ENCODE peak calls at places on chromosome 21, in nine cellular contexts. One of them, this sample, is unnamed.

GRCh38 chr21:45523411-45524101 is 18.7 kb downstream of the SLC19A1 start:
- DNase-seq in pancreas: no peak
- DNase-seq in IMR-90: no peak
- DNase-seq in mesenteric fat pad: peak; percentile 81
- DNase-seq in stimulated activated CD4-positive, alpha-beta T cell treated with anti-CD3 and anti-CD28 coated beads, Interleukin-4, amount 100 ng/mL, for 1 hour: no peak
- DNase-seq in brain microvascular endothelial cell: no peak
- DNase-seq in CD8-positive, alpha-beta memory T cell: no peak
- DNase-seq in activated CD8-positive, alpha-beta memory T cell treated with anti-CD3 and anti-CD28 coated beads for 48 hours: no peak
- DNase-seq in mammary epithelial cell: no peak
- DNase-seq in this sample: no peak

GRCh38 chr21:30831194-30831765 is 1.7 kb upstream of the KRTAP7-1 start:
- DNase-seq in IMR-90: no peak
- DNase-seq in activated CD8-positive, alpha-beta memory T cell treated with anti-CD3 and anti-CD28 coated beads for 48 hours: no peak
- DNase-seq in pancreas: no peak
- DNase-seq in brain microvascular endothelial cell: peak; percentile 8
- DNase-seq in mammary epithelial cell: peak; percentile 30
- DNase-seq in CD8-positive, alpha-beta memory T cell: peak; percentile 5
- DNase-seq in mesenteric fat pad: no peak
- DNase-seq in stimulated activated CD4-positive, alpha-beta T cell treated with anti-CD3 and anti-CD28 coated beads, Interleukin-4, amount 100 ng/mL, for 1 hour: peak; percentile 19
- DNase-seq in this sample: no peak

GRCh38 chr21:34550400-34550799 is 38.4 kb upstream of the KCNE1 start:
- DNase-seq in activated CD8-positive, alpha-beta memory T cell treated with anti-CD3 and anti-CD28 coated beads for 48 hours: no peak
- DNase-seq in CD8-positive, alpha-beta memory T cell: no peak
- DNase-seq in stimulated activated CD4-positive, alpha-beta T cell treated with anti-CD3 and anti-CD28 coated beads, Interleukin-4, amount 100 ng/mL, for 1 hour: no peak
- DNase-seq in mammary epithelial cell: no peak
- DNase-seq in IMR-90: no peak
- DNase-seq in brain microvascular endothelial cell: no peak
- DNase-seq in pancreas: no peak
- DNase-seq in mesenteric fat pad: no peak
- DNase-seq in this sample: no peak

GRCh38 chr21:36747815-36748381 is 49.0 kb downstream of the SIM2 start:
- DNase-seq in activated CD8-positive, alpha-beta memory T cell treated with anti-CD3 and anti-CD28 coated beads for 48 hours: peak; percentile 17
- DNase-seq in IMR-90: peak; percentile 34
- DNase-seq in mammary epithelial cell: no peak
- DNase-seq in mesenteric fat pad: no peak
- DNase-seq in pancreas: peak; percentile 67
- DNase-seq in brain microvascular endothelial cell: peak; percentile 18
- DNase-seq in stimulated activated CD4-positive, alpha-beta T cell treated with anti-CD3 and anti-CD28 coated beads, Interleukin-4, amount 100 ng/mL, for 1 hour: peak; percentile 40
- DNase-seq in CD8-positive, alpha-beta memory T cell: no peak
- DNase-seq in this sample: no peak

GRCh38 chr21:26007911-26008579 is 162.5 kb downstream of the APP start:
- DNase-seq in CD8-positive, alpha-beta memory T cell: no peak
- DNase-seq in activated CD8-positive, alpha-beta memory T cell treated with anti-CD3 and anti-CD28 coated beads for 48 hours: no peak
- DNase-seq in pancreas: no peak
- DNase-seq in stimulated activated CD4-positive, alpha-beta T cell treated with anti-CD3 and anti-CD28 coated beads, Interleukin-4, amount 100 ng/mL, for 1 hour: no peak
- DNase-seq in mesenteric fat pad: no peak
- DNase-seq in brain microvascular endothelial cell: no peak
- DNase-seq in IMR-90: peak; percentile 24
- DNase-seq in mammary epithelial cell: no peak
- DNase-seq in this sample: no peak

GRCh38 chr21:38236232-38236631 is 20.6 kb upstream of the KCNJ15 start:
- DNase-seq in CD8-positive, alpha-beta memory T cell: no peak
- DNase-seq in mesenteric fat pad: no peak
- DNase-seq in pancreas: no peak
- DNase-seq in brain microvascular endothelial cell: peak; percentile 27
- DNase-seq in mammary epithelial cell: no peak
- DNase-seq in stimulated activated CD4-positive, alpha-beta T cell treated with anti-CD3 and anti-CD28 coated beads, Interleukin-4, amount 100 ng/mL, for 1 hour: no peak
- DNase-seq in activated CD8-positive, alpha-beta memory T cell treated with anti-CD3 and anti-CD28 coated beads for 48 hours: no peak
- DNase-seq in IMR-90: no peak
- DNase-seq in this sample: no peak

GRCh38 chr21:16117851-16118592 is 388.2 kb downstream of the USP25 start:
- DNase-seq in pancreas: no peak
- DNase-seq in brain microvascular endothelial cell: peak; percentile 51
- DNase-seq in CD8-positive, alpha-beta memory T cell: no peak
- DNase-seq in stimulated activated CD4-positive, alpha-beta T cell treated with anti-CD3 and anti-CD28 coated beads, Interleukin-4, amount 100 ng/mL, for 1 hour: no peak
- DNase-seq in mammary epithelial cell: peak; percentile 1
- DNase-seq in mesenteric fat pad: no peak
- DNase-seq in activated CD8-positive, alpha-beta memory T cell treated with anti-CD3 and anti-CD28 coated beads for 48 hours: no peak
- DNase-seq in IMR-90: peak; percentile 88
- DNase-seq in this sample: no peak

GRCh38 chr21:44425307-44425894 is 29.9 kb upstream of the LRRC3 start:
- DNase-seq in mammary epithelial cell: peak; percentile 48
- DNase-seq in mesenteric fat pad: peak; percentile 88
- DNase-seq in stimulated activated CD4-positive, alpha-beta T cell treated with anti-CD3 and anti-CD28 coated beads, Interleukin-4, amount 100 ng/mL, for 1 hour: no peak
- DNase-seq in CD8-positive, alpha-beta memory T cell: no peak
- DNase-seq in IMR-90: no peak
- DNase-seq in brain microvascular endothelial cell: no peak
- DNase-seq in pancreas: no peak
- DNase-seq in activated CD8-positive, alpha-beta memory T cell treated with anti-CD3 and anti-CD28 coated beads for 48 hours: no peak
- DNase-seq in this sample: no peak

GRCh38 chr21:29237110-29238051 is 61.3 kb upstream of the BACH1 start:
- DNase-seq in mammary epithelial cell: no peak
- DNase-seq in stimulated activated CD4-positive, alpha-beta T cell treated with anti-CD3 and anti-CD28 coated beads, Interleukin-4, amount 100 ng/mL, for 1 hour: no peak
- DNase-seq in pancreas: no peak
- DNase-seq in CD8-positive, alpha-beta memory T cell: no peak
- DNase-seq in IMR-90: no peak
- DNase-seq in brain microvascular endothelial cell: no peak
- DNase-seq in activated CD8-positive, alpha-beta memory T cell treated with anti-CD3 and anti-CD28 coated beads for 48 hours: no peak
- DNase-seq in mesenteric fat pad: no peak
- DNase-seq in this sample: no peak

GRCh38 chr21:39647476-39647875 is 34.7 kb downstream of the B3GALT5 start:
- DNase-seq in mammary epithelial cell: no peak
- DNase-seq in pancreas: no peak
- DNase-seq in CD8-positive, alpha-beta memory T cell: no peak
- DNase-seq in IMR-90: peak; percentile 63
- DNase-seq in brain microvascular endothelial cell: peak; percentile 54
- DNase-seq in stimulated activated CD4-positive, alpha-beta T cell treated with anti-CD3 and anti-CD28 coated beads, Interleukin-4, amount 100 ng/mL, for 1 hour: no peak
- DNase-seq in activated CD8-positive, alpha-beta memory T cell treated with anti-CD3 and anti-CD28 coated beads for 48 hours: no peak
- DNase-seq in mesenteric fat pad: no peak
- DNase-seq in this sample: no peak

GRCh38 chr21:37087188-37087587 is 14.1 kb downstream of the TTC3 start:
- DNase-seq in mesenteric fat pad: no peak
- DNase-seq in pancreas: no peak
- DNase-seq in stimulated activated CD4-positive, alpha-beta T cell treated with anti-CD3 and anti-CD28 coated beads, Interleukin-4, amount 100 ng/mL, for 1 hour: no peak
- DNase-seq in CD8-positive, alpha-beta memory T cell: no peak
- DNase-seq in brain microvascular endothelial cell: peak; percentile 47
- DNase-seq in mammary epithelial cell: peak; percentile 59
- DNase-seq in IMR-90: peak; percentile 82
- DNase-seq in activated CD8-positive, alpha-beta memory T cell treated with anti-CD3 and anti-CD28 coated beads for 48 hours: no peak
- DNase-seq in this sample: no peak

GRCh38 chr21:46509760-46510159 is 51.1 kb downstream of the DIP2A start:
- DNase-seq in CD8-positive, alpha-beta memory T cell: no peak
- DNase-seq in stimulated activated CD4-positive, alpha-beta T cell treated with anti-CD3 and anti-CD28 coated beads, Interleukin-4, amount 100 ng/mL, for 1 hour: no peak
- DNase-seq in brain microvascular endothelial cell: peak; percentile 90
- DNase-seq in activated CD8-positive, alpha-beta memory T cell treated with anti-CD3 and anti-CD28 coated beads for 48 hours: no peak
- DNase-seq in mammary epithelial cell: peak; percentile 26
- DNase-seq in mesenteric fat pad: no peak
- DNase-seq in pancreas: peak; percentile 54
- DNase-seq in IMR-90: peak; percentile 81
- DNase-seq in this sample: no peak

GRCh38 chr21:34602061-34602460 is 12.9 kb downstream of the RCAN1 start:
- DNase-seq in pancreas: no peak
- DNase-seq in mammary epithelial cell: no peak
- DNase-seq in mesenteric fat pad: no peak
- DNase-seq in brain microvascular endothelial cell: no peak
- DNase-seq in stimulated activated CD4-positive, alpha-beta T cell treated with anti-CD3 and anti-CD28 coated beads, Interleukin-4, amount 100 ng/mL, for 1 hour: no peak
- DNase-seq in CD8-positive, alpha-beta memory T cell: no peak
- DNase-seq in IMR-90: no peak
- DNase-seq in activated CD8-positive, alpha-beta memory T cell treated with anti-CD3 and anti-CD28 coated beads for 48 hours: no peak
- DNase-seq in this sample: peak; percentile 12

GRCh38 chr21:42022906-42023305 is 12.7 kb upstream of the ZBTB21 start:
- DNase-seq in mesenteric fat pad: no peak
- DNase-seq in IMR-90: no peak
- DNase-seq in brain microvascular endothelial cell: no peak
- DNase-seq in stimulated activated CD4-positive, alpha-beta T cell treated with anti-CD3 and anti-CD28 coated beads, Interleukin-4, amount 100 ng/mL, for 1 hour: no peak
- DNase-seq in pancreas: no peak
- DNase-seq in mammary epithelial cell: no peak
- DNase-seq in activated CD8-positive, alpha-beta memory T cell treated with anti-CD3 and anti-CD28 coated beads for 48 hours: no peak
- DNase-seq in CD8-positive, alpha-beta memory T cell: no peak
- DNase-seq in this sample: no peak

GRCh38 chr21:34987673-34988072 is 61.4 kb downstream of the RUNX1 start:
- DNase-seq in pancreas: no peak
- DNase-seq in brain microvascular endothelial cell: no peak
- DNase-seq in stimulated activated CD4-positive, alpha-beta T cell treated with anti-CD3 and anti-CD28 coated beads, Interleukin-4, amount 100 ng/mL, for 1 hour: no peak
- DNase-seq in CD8-positive, alpha-beta memory T cell: no peak
- DNase-seq in IMR-90: no peak
- DNase-seq in mammary epithelial cell: no peak
- DNase-seq in activated CD8-positive, alpha-beta memory T cell treated with anti-CD3 and anti-CD28 coated beads for 48 hours: no peak
- DNase-seq in mesenteric fat pad: no peak
- DNase-seq in this sample: no peak

GRCh38 chr21:14620152-14620551 is 74.0 kb upstream of the SAMSN1 start:
- DNase-seq in activated CD8-positive, alpha-beta memory T cell treated with anti-CD3 and anti-CD28 coated beads for 48 hours: no peak
- DNase-seq in IMR-90: no peak
- DNase-seq in pancreas: no peak
- DNase-seq in brain microvascular endothelial cell: no peak
- DNase-seq in CD8-positive, alpha-beta memory T cell: no peak
- DNase-seq in mammary epithelial cell: no peak
- DNase-seq in mesenteric fat pad: no peak
- DNase-seq in stimulated activated CD4-positive, alpha-beta T cell treated with anti-CD3 and anti-CD28 coated beads, Interleukin-4, amount 100 ng/mL, for 1 hour: no peak
- DNase-seq in this sample: no peak

GRCh38 chr21:46207006-46207919 is 21.3 kb downstream of the LSS start:
- DNase-seq in brain microvascular endothelial cell: no peak
- DNase-seq in mammary epithelial cell: no peak
- DNase-seq in IMR-90: no peak
- DNase-seq in CD8-positive, alpha-beta memory T cell: no peak
- DNase-seq in stimulated activated CD4-positive, alpha-beta T cell treated with anti-CD3 and anti-CD28 coated beads, Interleukin-4, amount 100 ng/mL, for 1 hour: no peak
- DNase-seq in mesenteric fat pad: no peak
- DNase-seq in pancreas: no peak
- DNase-seq in activated CD8-positive, alpha-beta memory T cell treated with anti-CD3 and anti-CD28 coated beads for 48 hours: no peak
- DNase-seq in this sample: no peak

GRCh38 chr21:45601551-45601950 is 42.0 kb upstream of the PCBP3 start:
- DNase-seq in mammary epithelial cell: no peak
- DNase-seq in mesenteric fat pad: peak; percentile 59
- DNase-seq in pancreas: no peak
- DNase-seq in IMR-90: no peak
- DNase-seq in brain microvascular endothelial cell: no peak
- DNase-seq in stimulated activated CD4-positive, alpha-beta T cell treated with anti-CD3 and anti-CD28 coated beads, Interleukin-4, amount 100 ng/mL, for 1 hour: no peak
- DNase-seq in activated CD8-positive, alpha-beta memory T cell treated with anti-CD3 and anti-CD28 coated beads for 48 hours: no peak
- DNase-seq in CD8-positive, alpha-beta memory T cell: no peak
- DNase-seq in this sample: no peak

GRCh38 chr21:43301424-43302355 is 125.2 kb downstream of the SIK1 start:
- DNase-seq in IMR-90: no peak
- DNase-seq in activated CD8-positive, alpha-beta memory T cell treated with anti-CD3 and anti-CD28 coated beads for 48 hours: no peak
- DNase-seq in mesenteric fat pad: no peak
- DNase-seq in pancreas: no peak
- DNase-seq in brain microvascular endothelial cell: no peak
- DNase-seq in mammary epithelial cell: no peak
- DNase-seq in stimulated activated CD4-positive, alpha-beta T cell treated with anti-CD3 and anti-CD28 coated beads, Interleukin-4, amount 100 ng/mL, for 1 hour: no peak
- DNase-seq in CD8-positive, alpha-beta memory T cell: no peak
- DNase-seq in this sample: no peak

GRCh38 chr21:29449306-29449940 is 150.7 kb downstream of the BACH1 start:
- DNase-seq in stimulated activated CD4-positive, alpha-beta T cell treated with anti-CD3 and anti-CD28 coated beads, Interleukin-4, amount 100 ng/mL, for 1 hour: no peak
- DNase-seq in mesenteric fat pad: no peak
- DNase-seq in brain microvascular endothelial cell: no peak
- DNase-seq in activated CD8-positive, alpha-beta memory T cell treated with anti-CD3 and anti-CD28 coated beads for 48 hours: no peak
- DNase-seq in CD8-positive, alpha-beta memory T cell: no peak
- DNase-seq in mammary epithelial cell: no peak
- DNase-seq in pancreas: no peak
- DNase-seq in IMR-90: no peak
- DNase-seq in this sample: no peak

GRCh38 chr21:35378881-35379280 is 329.8 kb upstream of the RUNX1 start:
- DNase-seq in pancreas: no peak
- DNase-seq in activated CD8-positive, alpha-beta memory T cell treated with anti-CD3 and anti-CD28 coated beads for 48 hours: no peak
- DNase-seq in CD8-positive, alpha-beta memory T cell: no peak
- DNase-seq in IMR-90: no peak
- DNase-seq in brain microvascular endothelial cell: no peak
- DNase-seq in stimulated activated CD4-positive, alpha-beta T cell treated with anti-CD3 and anti-CD28 coated beads, Interleukin-4, amount 100 ng/mL, for 1 hour: no peak
- DNase-seq in mammary epithelial cell: no peak
- DNase-seq in mesenteric fat pad: no peak
- DNase-seq in this sample: no peak

GRCh38 chr21:33799378-33800090 is 116.1 kb downstream of the ATP5PO start:
- DNase-seq in brain microvascular endothelial cell: no peak
- DNase-seq in activated CD8-positive, alpha-beta memory T cell treated with anti-CD3 and anti-CD28 coated beads for 48 hours: no peak
- DNase-seq in mammary epithelial cell: no peak
- DNase-seq in CD8-positive, alpha-beta memory T cell: no peak
- DNase-seq in pancreas: no peak
- DNase-seq in stimulated activated CD4-positive, alpha-beta T cell treated with anti-CD3 and anti-CD28 coated beads, Interleukin-4, amount 100 ng/mL, for 1 hour: no peak
- DNase-seq in IMR-90: no peak
- DNase-seq in mesenteric fat pad: no peak
- DNase-seq in this sample: no peak

This sample was measured in esophagus muscularis mucosa.